ENCODE peak calls at places on chromosomes 11 and 22, in seven cellular contexts. X, U, I, C, A, M and G are unnamed samples.

GRCh38 chr11:118975771-118976709 is 4.5 kb downstream of the FOXR1 start:
- DNase-seq in X (no peak), U (no peak), I (peak; percentile 31), C (peak; percentile 19), A (no peak), M (no peak), G (no peak)

GRCh38 chr11:8289426-8290047 is 25.9 kb upstream of the LMO1 start:
- DNase-seq in X (no peak), U (no peak), I (no peak), C (no peak), A (no peak), M (no peak), G (no peak)

GRCh38 chr11:69094111-69094914 is 45.6 kb downstream of the TPCN2 start:
- DNase-seq in X (no peak), U (no peak), I (no peak), C (no peak), A (no peak), M (no peak), G (no peak)

GRCh38 chr11:121318848-121319834 is 26.6 kb downstream of the SC5D start:
- DNase-seq in X (no peak), U (no peak), I (no peak), C (peak; percentile 74), A (peak; percentile 63), M (peak; percentile 62), G (peak; percentile 32)

GRCh38 chr11:121681536-121681935 is 228.8 kb upstream of the SORL1-AS1 start:
- DNase-seq in X (no peak), U (no peak), I (no peak), C (peak; percentile 57), A (no peak), M (no peak), G (no peak)

GRCh38 chr11:10329356-10329755 is 24.5 kb downstream of the ADM start:
- DNase-seq in X (no peak), U (no peak), I (no peak), C (no peak), A (no peak), M (no peak), G (no peak)

GRCh38 chr22:45884201-45885067 is 92.5 kb downstream of the WNT7B start:
- DNase-seq in X (peak; percentile 11), U (no peak), I (peak; percentile 69), C (no peak), A (no peak), M (no peak), G (no peak)

GRCh38 chr11:113477321-113477720 is 2.1 kb upstream of the DRD2 start:
- DNase-seq in X (peak; percentile 58), U (no peak), I (no peak), C (no peak), A (peak; percentile 18), M (no peak), G (no peak)